ENCODE peak calls at places on chromosomes 4 and X, in six cellular contexts. R is CD4-positive, CD25-positive, alpha-beta regulatory T cell; V is CD8-positive, alpha-beta T cell; I is left lung; M is CD8-positive, alpha-beta memory T cell; W is neuronal stem cell. A is an unnamed sample.

GRCh38 chr4:138329506-138330070 is 87.4 kb upstream of the SLC7A11 start:
- DNase-seq in R (no peak), V (no peak), I (no peak), M (no peak), W (no peak), A (no peak)

GRCh38 chr4:153788419-153789276 is at the start of gene SFRP2:
- DNase-seq in R (peak; percentile 7), V (no peak), I (peak; percentile 80), M (no peak), W (peak; percentile 93), A (peak; percentile 26)

GRCh38 chrX:128975716-128976115 is 547.6 kb downstream of the SMARCA1 start:
- DNase-seq in R (no peak), V (no peak), I (no peak), M (no peak), W (peak; percentile 51), A (peak; percentile 68)

GRCh38 chrX:5431823-5432222 is 796.8 kb downstream of the NLGN4X start:
- DNase-seq in R (no peak), V (no peak), I (no peak), M (no peak), W (no peak), A (no peak)

GRCh38 chr4:182091128-182091527 is 152.1 kb upstream of the TENM3 start:
- DNase-seq in R (no peak), V (no peak), I (no peak), M (no peak), W (no peak), A (no peak)

GRCh38 chrX:9071031-9071650 is 37.2 kb upstream of the FAM9B start:
- DNase-seq in R (no peak), V (no peak), I (no peak), M (no peak), W (no peak), A (no peak)

GRCh38 chr4:151238477-151238876 is 38.5 kb upstream of the PRSS48 start:
- DNase-seq in R (no peak), V (no peak), I (no peak), M (no peak), W (no peak), A (no peak)

GRCh38 chrX:48835524-48836329 is at the start of gene PCSK1N:
- DNase-seq in R (peak; percentile 29), V (peak; percentile 4), I (no peak), M (peak; percentile 68), W (no peak), A (no peak)

GRCh38 chr4:169640261-169640880 is 20.0 kb downstream of the CLCN3 start:
- DNase-seq in R (no peak), V (no peak), I (no peak), M (no peak), W (no peak), A (no peak)

GRCh38 chr4:122293374-122294365 is 85.1 kb upstream of the ADAD1 start:
- DNase-seq in R (no peak), V (no peak), I (peak; percentile 40), M (no peak), W (no peak), A (no peak)

GRCh38 chr4:71235321-71236206 is 103.3 kb upstream of the SLC4A4 start:
- DNase-seq in R (no peak), V (no peak), I (no peak), M (no peak), W (no peak), A (no peak)

GRCh38 chrX:11893933-11894710 is 136.1 kb downstream of the MSL3 start:
- DNase-seq in R (no peak), V (no peak), I (no peak), M (no peak), W (no peak), A (no peak)

GRCh38 chrX:107565916-107566602 is 62.3 kb upstream of the PRPS1 start:
- DNase-seq in R (no peak), V (no peak), I (no peak), M (no peak), W (peak; percentile 54), A (no peak)

GRCh38 chrX:149462849-149463248 is 42.3 kb downstream of the IDS start:
- DNase-seq in R (no peak), V (no peak), I (no peak), M (no peak), W (no peak), A (no peak)

GRCh38 chr4:128904821-128905220 is 95.3 kb downstream of the JADE1 start:
- DNase-seq in R (no peak), V (no peak), I (no peak), M (no peak), W (no peak), A (no peak)

GRCh38 chr4:145533011-145533410 is 51.4 kb downstream of the SMAD1 start:
- DNase-seq in R (no peak), V (no peak), I (no peak), M (no peak), W (no peak), A (no peak)

GRCh38 chr4:184255917-184256642 is 38.4 kb upstream of the ENPP6 start:
- DNase-seq in R (no peak), V (no peak), I (peak; percentile 61), M (no peak), W (no peak), A (no peak)

GRCh38 chr4:54099287-54099958 is 540 bp upstream of the GSX2 start:
- DNase-seq in R (no peak), V (no peak), I (no peak), M (no peak), W (no peak), A (no peak)

GRCh38 chr4:70203601-70204000 is 8.1 kb downstream of the ODAM start:
- DNase-seq in R (no peak), V (no peak), I (no peak), M (no peak), W (no peak), A (no peak)

DNA sequence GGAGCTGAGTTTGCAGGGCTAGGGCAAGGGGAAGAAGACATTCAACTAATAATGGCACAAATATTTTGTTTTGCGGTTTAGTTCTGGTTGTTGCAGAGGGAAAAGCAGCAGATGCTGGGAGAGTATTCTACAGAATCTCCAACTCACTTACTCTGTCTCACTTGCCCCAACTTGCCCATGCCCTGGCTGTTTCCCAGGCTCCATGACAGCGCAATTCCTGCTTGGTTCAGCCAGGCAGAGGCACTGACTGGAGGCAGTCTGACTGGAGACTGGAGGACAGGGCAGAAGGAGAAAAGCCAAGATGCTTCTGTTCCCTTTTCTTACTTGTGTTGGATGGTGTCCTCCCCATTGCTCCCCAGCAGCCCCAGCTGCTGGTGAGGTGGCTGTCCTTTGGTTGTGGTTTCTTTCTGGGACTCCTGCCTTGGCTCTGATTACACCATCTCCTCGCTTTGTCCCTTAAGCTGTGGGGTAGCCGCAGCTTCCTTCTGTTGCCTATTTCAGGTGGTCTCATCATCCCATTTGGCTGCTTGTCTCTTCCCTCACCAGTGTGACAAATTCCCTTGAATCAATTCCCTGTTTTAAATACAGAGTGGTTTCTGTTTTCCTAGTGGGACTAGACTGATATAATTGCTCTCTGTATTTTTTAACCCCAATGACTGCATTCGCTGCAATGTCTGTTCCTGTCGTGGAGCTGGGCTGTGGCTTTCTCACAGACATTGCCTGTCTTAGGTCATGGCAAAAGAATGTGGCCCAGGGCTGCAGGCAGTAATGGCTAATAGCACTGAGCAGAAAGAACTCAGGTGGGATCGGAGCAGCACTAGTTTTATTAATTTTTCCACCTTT is 24.2 kb upstream of the RASL11B start:
- DNase-seq in R (no peak), V (no peak), I (no peak), M (no peak), W (no peak), A (no peak)
- H3K4me3 ChIP-seq in R (no peak overlapping the region), V (no peak overlapping the region), I (no peak overlapping the region), M (no peak overlapping the region), W (no peak overlapping the region), A (no peak overlapping the region)

DNA sequence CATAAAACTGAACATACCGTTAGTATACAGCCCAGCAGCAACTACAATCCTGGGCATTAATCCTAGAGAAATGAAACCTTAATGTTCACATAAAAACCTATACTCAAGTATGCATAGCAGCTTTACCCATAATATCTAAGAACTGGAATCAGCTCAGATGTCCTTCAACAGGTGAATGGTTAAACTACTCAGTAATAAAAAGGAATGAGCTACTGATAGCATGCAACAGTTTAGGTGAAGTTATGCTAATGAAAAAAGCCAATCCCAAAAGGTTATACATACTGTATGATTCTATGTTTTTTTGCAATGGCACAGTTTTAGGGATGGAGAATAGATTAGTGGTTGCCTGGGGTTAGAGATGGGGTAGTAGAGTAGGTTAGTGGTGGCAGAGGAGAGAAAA is 9.3 kb downstream of the HTT start:
- DNase-seq in R (no peak), V (no peak), I (no peak), M (no peak), W (no peak), A (no peak)
- H3K4me1 ChIP-seq in R (peaks cover 11% of the 10 kb centered on the region), V (peaks cover 12% of the 10 kb centered on the region), I (peaks cover 24% of the 10 kb centered on the region), M (peaks cover 15% of the 10 kb centered on the region), W (no peaks in the 10 kb centered on the region), A (no peaks in the 10 kb centered on the region)

DNA sequence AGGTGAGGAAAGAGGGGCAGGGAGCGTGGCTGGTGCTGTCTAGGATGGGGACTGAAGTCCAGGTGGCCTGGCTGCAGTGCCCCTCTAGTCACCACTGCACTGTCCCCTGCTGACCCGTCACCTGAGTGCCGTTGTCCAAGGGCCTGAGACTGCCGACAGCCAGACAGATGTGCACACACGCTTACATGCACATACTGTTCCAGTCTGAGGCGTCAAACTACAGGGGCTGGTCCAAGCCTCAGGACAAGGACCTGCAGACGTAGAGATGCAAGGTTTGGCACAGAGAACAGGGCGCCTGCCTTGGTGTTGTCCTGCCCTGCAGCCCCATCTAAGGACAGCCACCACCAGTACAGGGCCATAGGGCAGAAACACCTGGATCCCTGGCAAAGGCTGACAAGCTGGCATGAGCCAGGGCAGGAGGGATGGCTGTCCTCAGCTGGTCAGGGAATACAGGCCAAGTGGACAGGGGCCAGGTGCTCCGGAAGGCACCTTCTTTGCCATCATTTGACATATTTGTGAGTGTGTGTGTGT is 1.7 kb downstream of the SLC2A9 start:
- DNase-seq in R (no peak), V (no peak), I (no peak), M (no peak), W (no peak), A (no peak)
- H3K4me3 ChIP-seq in R (peak overlapping the region; percentile 77), V (peak overlapping the region; percentile 60), I (peak overlapping the region; percentile 23), M (peak overlapping the region; percentile 83), W (peak overlapping the region; percentile 17), A (no peak overlapping the region)

GRCh38 chr4:4862665-4863482 is 3.4 kb downstream of the MSX1 start:
- DNase-seq in R (no peak), V (no peak), I (peak; percentile 72), M (no peak), W (no peak), A (no peak)

GRCh38 chr4:4866124-4866832 is 6.8 kb downstream of the MSX1 start:
- DNase-seq in R (no peak), V (no peak), I (no peak), M (no peak), W (no peak), A (no peak)

GRCh38 chr4:4865705-4866123 is 6.2 kb downstream of the MSX1 start:
- DNase-seq in R (no peak), V (no peak), I (no peak), M (no peak), W (no peak), A (no peak)

GRCh38 chr4:4864940-4865704 is 5.7 kb downstream of the MSX1 start:
- DNase-seq in R (no peak), V (no peak), I (no peak), M (no peak), W (no peak), A (no peak)

DNA sequence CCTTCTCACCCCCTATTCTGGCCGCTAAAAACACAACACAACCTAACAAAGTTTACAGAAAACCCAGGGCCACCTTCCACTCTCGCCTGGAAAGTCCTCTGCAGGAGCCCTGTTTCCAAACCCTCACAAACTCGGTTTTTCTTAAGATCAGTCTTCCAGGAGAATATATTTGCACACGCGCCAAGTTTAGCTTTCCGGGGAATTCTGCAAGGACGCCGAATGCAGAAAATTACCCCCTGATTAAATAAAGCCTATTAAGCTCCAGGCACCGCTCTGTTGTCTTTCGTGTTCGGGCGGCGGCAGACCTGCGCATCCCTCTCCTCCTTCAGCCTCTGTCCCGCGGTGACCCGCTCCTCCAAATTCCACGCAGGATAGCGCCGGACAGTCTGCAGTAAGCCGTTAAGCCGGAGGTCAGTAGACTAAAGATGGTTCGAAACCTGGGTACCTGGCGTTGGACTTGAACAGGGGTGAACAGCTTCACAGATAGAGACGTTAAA is 5.0 kb downstream of the MSX1 start:
- DNase-seq in R (no peak), V (no peak), I (peak; percentile 44), M (no peak), W (no peak), A (no peak)
- H3K4me1 ChIP-seq in R (peaks cover 27% of the 10 kb centered on the region), V (peaks cover 18% of the 10 kb centered on the region), I (peaks cover 38% of the 10 kb centered on the region), M (peaks cover 9% of the 10 kb centered on the region), W (peaks cover 5% of the 10 kb centered on the region), A (no peaks in the 10 kb centered on the region)